ENCODE peak calls at places on chromosomes 2 and 18, in five cellular contexts. Z is Peyer's patch, E is kidney epithelial cell, P is heart right ventricle, W is AG04450. D is an unnamed sample.
A peak's percentile ranks its signal among the peaks of the same experiment; 100 is the strongest.

GRCh38 chr2:20118051-20118450 is 66.6 kb upstream of the LAPTM4A start:
- DNase-seq in E (no peak), W (no peak), P (no peak), Z (no peak), D (no peak)

GRCh38 chr2:215880970-215881369 is 132.4 kb downstream of the MREG start:
- DNase-seq in P (no peak), W (no peak), Z (no peak), E (no peak), D (no peak)

GRCh38 chr18:48230459-48231113 is 178.6 kb downstream of the ZBTB7C start:
- DNase-seq in W (peak; percentile 3), Z (no peak), E (no peak), P (peak; percentile 37), D (no peak)

GRCh38 chr2:109624339-109624738 is 10.2 kb downstream of the SOWAHC start:
- DNase-seq in P (no peak), W (no peak), Z (no peak), E (no peak), D (no peak)

GRCh38 chr2:45291283-45291682 is 282.0 kb upstream of the SIX2 start:
- DNase-seq in E (no peak), P (no peak), Z (no peak), W (no peak), D (no peak)

GRCh38 chr2:72007402-72007801 is 140.3 kb downstream of the CYP26B1 start:
- DNase-seq in Z (no peak), W (no peak), E (no peak), P (no peak), D (peak; percentile 76)

GRCh38 chr2:64654993-64655666 is 1.4 kb upstream of the SERTAD2 start:
- DNase-seq in Z (no peak), W (no peak), P (no peak), E (no peak), D (no peak)

GRCh38 chr2:196242131-196242620 is 70.8 kb upstream of the STK17B start:
- DNase-seq in E (no peak), Z (no peak), W (no peak), P (no peak), D (no peak)

GRCh38 chr2:216792222-216793001 is 67.5 kb downstream of the TNP1 start:
- DNase-seq in P (no peak), Z (no peak), W (no peak), E (peak; percentile 81), D (no peak)

GRCh38 chr18:49555641-49556040 is 6.2 kb upstream of the LIPG start:
- DNase-seq in Z (no peak), W (no peak), E (no peak), P (no peak), D (no peak)

GRCh38 chr2:47735470-47735869 is 47.5 kb upstream of the MSH6 start:
- DNase-seq in W (no peak), Z (no peak), P (no peak), E (no peak), D (no peak)

GRCh38 chr2:57549642-57550102 is 496.9 kb upstream of the VRK2 start:
- DNase-seq in Z (no peak), W (no peak), P (no peak), E (no peak), D (no peak)

GRCh38 chr2:18896106-18896505 is 306.7 kb upstream of the NT5C1B start:
- DNase-seq in E (no peak), Z (no peak), W (no peak), P (no peak), D (no peak)

GRCh38 chr18:3784949-3785348 is 335.0 kb downstream of the TGIF1 start:
- DNase-seq in P (no peak), W (no peak), E (no peak), Z (no peak), D (no peak)

GRCh38 chr2:101063753-101064502 is 61.8 kb downstream of the RPL31 start:
- DNase-seq in Z (no peak), P (no peak), W (no peak), E (no peak), D (no peak)

GRCh38 chr2:136378712-136379595 is 261.0 kb upstream of the CXCR4 start:
- DNase-seq in E (peak; percentile 5), P (peak; percentile 27), Z (peak; percentile 82), W (no peak), D (no peak)

GRCh38 chr2:28624798-28625701 is 126.6 kb upstream of the PPP1CB start:
- DNase-seq in Z (peak; percentile 44), E (no peak), P (peak; percentile 61), W (no peak), D (no peak)

GRCh38 chr2:121605820-121606733 is 43.2 kb downstream of the CLASP1 start:
- DNase-seq in W (no peak), E (no peak), Z (no peak), P (no peak), D (no peak)

GRCh38 chr2:23904215-23904614 is 22.7 kb downstream of the ATAD2B start:
- DNase-seq in P (no peak), W (no peak), E (no peak), Z (no peak), D (no peak)

GRCh38 chr18:61653823-61654551 is 238.8 kb downstream of the RNF152 start:
- DNase-seq in P (no peak), E (no peak), Z (no peak), W (no peak), D (no peak)

GRCh38 chr2:104848526-104848925 is 5.4 kb upstream of the POU3F3 start:
- DNase-seq in Z (no peak), W (no peak), P (no peak), E (peak; percentile 83), D (no peak)

GRCh38 chr2:218993345-218994315 is at the start of gene CRYBA2:
- DNase-seq in E (no peak), P (no peak), Z (no peak), W (no peak), D (peak; percentile 79)
- TF ChIP-seq CTCF in E (no peak), P (peak; percentile 8), Z (no peak), W (peak; percentile 11), D (peak; percentile 49)

DNA sequence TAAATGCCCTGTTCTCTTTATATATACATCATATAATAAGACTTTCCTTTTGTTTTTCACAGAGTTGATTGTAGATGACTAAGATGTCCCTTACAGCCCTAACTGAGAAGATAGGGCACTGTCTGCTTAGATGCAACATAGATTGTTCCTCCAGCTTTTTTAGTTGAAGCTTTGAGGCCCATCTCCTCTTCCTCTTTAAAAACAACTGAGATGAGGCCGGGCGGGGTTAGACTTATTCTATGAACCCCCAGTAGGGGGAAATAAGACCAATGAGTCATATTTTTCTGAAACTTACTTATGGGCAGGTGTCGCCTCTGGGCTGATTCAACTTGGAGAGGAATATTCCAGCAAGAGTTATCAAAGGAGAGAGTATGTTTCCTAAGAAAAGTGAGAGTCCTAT is 84.6 kb downstream of the FBXO15 start:
- DNase-seq in Z (no peak), W (no peak), E (no peak), P (no peak), D (no peak)
- TF ChIP-seq CTCF in Z (no peak), W (no peak), E (no peak), P (no peak), D (no peak)

GRCh38 chr2:189164732-189165131 is 14.8 kb downstream of the COL5A2 start:
- DNase-seq in W (no peak), P (no peak), E (no peak), Z (no peak), D (no peak)

GRCh38 chr2:189168876-189169499 is 10.6 kb downstream of the COL5A2 start:
- DNase-seq in E (no peak), Z (no peak), P (no peak), W (no peak), D (no peak)

GRCh38 chr2:189162566-189162965 is 17.0 kb downstream of the COL5A2 start:
- DNase-seq in Z (no peak), P (no peak), W (no peak), E (no peak), D (no peak)

GRCh38 chr2:189163889-189164288 is 15.7 kb downstream of the COL5A2 start:
- DNase-seq in Z (no peak), W (no peak), P (no peak), E (peak; percentile 21), D (no peak)

DNA sequence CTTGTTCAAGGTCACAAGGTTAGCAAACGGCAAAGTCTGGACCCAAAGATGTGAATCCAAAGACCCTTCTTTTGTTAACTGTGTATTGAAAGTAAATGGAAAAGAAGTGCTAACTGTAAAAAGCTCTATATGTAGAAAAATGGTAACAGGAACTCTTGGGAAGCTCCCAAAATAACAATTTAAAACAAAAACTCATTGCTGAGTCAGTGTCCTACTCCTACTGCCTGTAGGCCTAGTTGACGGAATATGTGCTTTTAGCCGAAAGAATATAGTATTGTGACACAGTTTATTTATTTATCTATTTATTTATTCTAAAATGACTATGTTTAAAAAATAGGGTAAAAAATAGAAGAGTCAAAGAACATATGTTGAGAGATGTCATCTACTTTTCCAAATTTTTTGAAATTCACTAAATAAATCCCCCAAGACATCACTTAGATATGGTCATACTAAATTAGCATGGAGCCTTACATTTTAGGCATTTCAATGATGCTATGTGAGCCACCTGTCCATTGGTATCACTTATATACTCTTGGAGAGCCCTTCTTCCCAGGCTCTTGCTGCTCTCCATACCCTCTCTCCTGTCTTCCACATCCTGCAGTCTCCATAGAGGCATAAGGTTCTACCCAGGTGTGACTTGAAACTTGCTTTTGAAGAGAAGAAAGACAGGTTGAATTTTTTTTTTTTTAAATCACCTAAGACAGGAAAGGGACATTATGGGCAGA is 13.7 kb downstream of the COL5A2 start:
- DNase-seq in W (no peak), E (no peak), Z (no peak), P (no peak), D (no peak)
- TF ChIP-seq CTCF in W (no peak), E (no peak), Z (no peak), P (no peak), D (no peak)

GRCh38 chr2:58879834-58880233 is 638.7 kb upstream of the FANCL start:
- DNase-seq in W (no peak), Z (no peak), E (no peak), P (no peak), D (no peak)
- TF ChIP-seq CTCF in W (no peak), Z (no peak), E (no peak), P (no peak), D (no peak)

GRCh38 chr2:190534310-190535118 is at the start of gene NEMP2:
- DNase-seq in E (no peak), W (no peak), P (peak; percentile 87), Z (peak; percentile 75), D (peak; percentile 92)
- TF ChIP-seq CTCF in E (no peak), W (no peak), P (peak; percentile 7), Z (no peak), D (peak; percentile 16)

GRCh38 chr2:43220982-43221659 is 5.3 kb downstream of the ZFP36L2 start:
- DNase-seq in Z (peak; percentile 61), P (peak; percentile 71), E (no peak), W (peak; percentile 97), D (peak; percentile 92)

GRCh38 chr2:43218550-43219382 is 7.6 kb downstream of the ZFP36L2 start:
- DNase-seq in W (no peak), P (peak; percentile 50), E (no peak), Z (peak; percentile 93), D (peak; percentile 49)

GRCh38 chr2:43220229-43220981 is 6.0 kb downstream of the ZFP36L2 start:
- DNase-seq in P (peak; percentile 71), Z (no peak), E (no peak), W (no peak), D (no peak)

GRCh38 chr2:43218221-43218549 is 8.2 kb downstream of the ZFP36L2 start:
- DNase-seq in P (no peak), W (no peak), Z (no peak), E (no peak), D (no peak)

GRCh38 chr2:43219383-43220228 is 6.8 kb downstream of the ZFP36L2 start:
- DNase-seq in E (no peak), P (peak; percentile 91), Z (peak; percentile 88), W (no peak), D (peak; percentile 92)
- TF ChIP-seq CTCF in E (no peak), P (peak; percentile 32), Z (no peak), W (no peak), D (peak; percentile 34)

GRCh38 chr18:80034068-80034851 is at the start of gene RBFA:
- DNase-seq in E (peak; percentile 76), Z (peak; percentile 99), P (peak; percentile 100), W (peak; percentile 98), D (no peak)
- TF ChIP-seq CTCF in E (peak; percentile 51), Z (peak; percentile 62), P (peak; percentile 61), W (peak; percentile 53), D (peak; percentile 58)